ENCODE peak calls at places on chromosomes 7 and 10, in five cellular contexts. One of them, this sample, is unnamed.

GRCh38 chr7:35985126-35985754 is 167.8 kb upstream of the EEPD1 start:
- DNase-seq in ureter: peak; percentile 83
- DNase-seq in ACHN: peak; percentile 83
- DNase-seq in HFFc6: peak; percentile 55
- DNase-seq in Caki2: peak; percentile 52
- DNase-seq in this sample: peak; percentile 51

GRCh38 chr7:77648742-77649338 is 47.4 kb upstream of the RSBN1L start:
- DNase-seq in ureter: no peak
- DNase-seq in ACHN: no peak
- DNase-seq in Caki2: no peak
- DNase-seq in HFFc6: no peak
- DNase-seq in this sample: no peak

GRCh38 chr7:148575640-148576411 is 14.7 kb upstream of the C7orf33 start:
- DNase-seq in ACHN: peak; percentile 75
- DNase-seq in HFFc6: peak; percentile 37
- DNase-seq in ureter: peak; percentile 63
- DNase-seq in Caki2: peak; percentile 41
- DNase-seq in this sample: peak; percentile 43

GRCh38 chr7:28666144-28666543 is 253.8 kb downstream of the CREB5 start:
- DNase-seq in ureter: no peak
- DNase-seq in HFFc6: no peak
- DNase-seq in ACHN: no peak
- DNase-seq in Caki2: no peak
- DNase-seq in this sample: peak; percentile 62

GRCh38 chr7:151452141-151452571 is 12.2 kb upstream of the CRYGN start:
- DNase-seq in Caki2: no peak
- DNase-seq in ACHN: no peak
- DNase-seq in ureter: peak; percentile 28
- DNase-seq in HFFc6: no peak
- DNase-seq in this sample: no peak

GRCh38 chr10:62230344-62231138 is 38.1 kb downstream of the RTKN2 start:
- DNase-seq in Caki2: no peak
- DNase-seq in HFFc6: peak; percentile 49
- DNase-seq in ACHN: no peak
- DNase-seq in ureter: no peak
- DNase-seq in this sample: peak; percentile 39

GRCh38 chr7:84529480-84530205 is 335.1 kb upstream of the SEMA3A start:
- DNase-seq in ureter: no peak
- DNase-seq in ACHN: peak; percentile 60
- DNase-seq in Caki2: peak; percentile 85
- DNase-seq in HFFc6: peak; percentile 73
- DNase-seq in this sample: peak; percentile 68

GRCh38 chr10:130664526-130664925 is 528.3 kb downstream of the GLRX3 start:
- DNase-seq in HFFc6: no peak
- DNase-seq in ureter: peak; percentile 23
- DNase-seq in ACHN: no peak
- DNase-seq in Caki2: no peak
- DNase-seq in this sample: no peak

GRCh38 chr10:70352401-70353097 is 29.9 kb downstream of the LRRC20 start:
- DNase-seq in HFFc6: no peak
- DNase-seq in ACHN: no peak
- DNase-seq in ureter: no peak
- DNase-seq in Caki2: no peak
- DNase-seq in this sample: peak; percentile 56

GRCh38 chr7:141974831-141975230 is 1.3 kb upstream of the TAS2R38 start:
- DNase-seq in ureter: no peak
- DNase-seq in Caki2: peak; percentile 7
- DNase-seq in HFFc6: no peak
- DNase-seq in ACHN: peak; percentile 14
- DNase-seq in this sample: no peak

GRCh38 chr7:69388462-69389137 is 209.7 kb upstream of the AUTS2 start:
- DNase-seq in Caki2: no peak
- DNase-seq in ACHN: no peak
- DNase-seq in HFFc6: no peak
- DNase-seq in ureter: no peak
- DNase-seq in this sample: no peak

GRCh38 chr7:29239638-29240037 is 45.1 kb downstream of the CHN2 start:
- DNase-seq in ACHN: peak; percentile 35
- DNase-seq in ureter: no peak
- DNase-seq in HFFc6: no peak
- DNase-seq in Caki2: no peak
- DNase-seq in this sample: no peak

GRCh38 chr10:36096571-36096970 is 454.5 kb upstream of the FZD8 start:
- DNase-seq in Caki2: no peak
- DNase-seq in ACHN: no peak
- DNase-seq in HFFc6: no peak
- DNase-seq in ureter: no peak
- DNase-seq in this sample: no peak

GRCh38 chr10:24616536-24616935 is 107.2 kb downstream of the ARHGAP21 start:
- DNase-seq in ACHN: no peak
- DNase-seq in ureter: no peak
- DNase-seq in Caki2: no peak
- DNase-seq in HFFc6: peak; percentile 27
- DNase-seq in this sample: peak; percentile 26

GRCh38 chr10:122374859-122375721 is 582 bp downstream of the PLEKHA1 start:
- DNase-seq in Caki2: peak; percentile 77
- DNase-seq in ureter: peak; percentile 69
- DNase-seq in ACHN: peak; percentile 68
- DNase-seq in HFFc6: peak; percentile 28
- DNase-seq in this sample: peak; percentile 81

GRCh38 chr10:32379314-32379949 is 32.5 kb upstream of the EPC1 start:
- DNase-seq in Caki2: peak; percentile 93
- DNase-seq in HFFc6: peak; percentile 55
- DNase-seq in ureter: no peak
- DNase-seq in ACHN: peak; percentile 32
- DNase-seq in this sample: peak; percentile 50

GRCh38 chr7:94823952-94824351 is 83.4 kb upstream of the PPP1R9A start:
- DNase-seq in ACHN: peak; percentile 76
- DNase-seq in Caki2: peak; percentile 48
- DNase-seq in ureter: no peak
- DNase-seq in HFFc6: no peak
- DNase-seq in this sample: peak; percentile 18

This sample was measured in foreskin fibroblast.